ENCODE peak calls at places on chromosome 22, in nine cellular contexts. L is H9, W is breast epithelium, N is tibial artery, T is MM.1S, G is lower lobe of right lung, X is cardiac muscle cell, D is RWPE2, E is IMR-90. V is an unnamed sample.
A peak's percentile ranks its signal among the peaks of the same experiment; 100 is the strongest.

GRCh38 chr22:36803358-36803757 is 13.5 kb downstream of the PVALB start:
- DNase-seq in L (no peak), W (no peak), N (no peak), T (no peak), G (no peak), X (no peak), D (no peak), E (no peak), V (no peak)

GRCh38 chr22:46421272-46421671 is 85.8 kb downstream of the TRMU start:
- DNase-seq in L (no peak), W (no peak), N (no peak), T (peak; percentile 87), G (peak; percentile 42), X (no peak), D (no peak), E (no peak), V (no peak)

GRCh38 chr22:26432619-26433311 is 3.7 kb downstream of the ASPHD2 start:
- DNase-seq in L (no peak), W (no peak), N (no peak), T (peak; percentile 55), G (no peak), X (no peak), D (no peak), E (no peak), V (no peak)

GRCh38 chr22:27489265-27489675 is 312.3 kb downstream of the MN1 start:
- DNase-seq in L (no peak), W (no peak), N (no peak), T (no peak), G (no peak), X (no peak), D (no peak), E (peak; percentile 52), V (no peak)

GRCh38 chr22:45376703-45377102 is 36.7 kb downstream of the SMC1B start:
- DNase-seq in L (no peak), W (no peak), N (no peak), T (no peak), G (no peak), X (no peak), D (no peak), E (no peak), V (no peak)

GRCh38 chr22:44130076-44130711 is 50.5 kb upstream of the PARVG start:
- DNase-seq in L (no peak), W (no peak), N (peak; percentile 11), T (no peak), G (no peak), X (no peak), D (no peak), E (peak; percentile 17), V (no peak)

GRCh38 chr22:36252754-36253522 is at the start of gene APOL1:
- DNase-seq in L (peak; percentile 12), W (no peak), N (no peak), T (peak; percentile 89), G (no peak), X (no peak), D (no peak), E (peak; percentile 43), V (no peak)

GRCh38 chr22:38924197-38924952 is 33.0 kb upstream of the APOBEC3A start:
- DNase-seq in L (no peak), W (peak; percentile 77), N (peak; percentile 91), T (no peak), G (peak; percentile 83), X (peak; percentile 17), D (no peak), E (peak; percentile 90), V (peak; percentile 82)

GRCh38 chr22:17893900-17894299 is 119.6 kb upstream of the BID start:
- DNase-seq in L (no peak), W (no peak), N (no peak), T (no peak), G (no peak), X (no peak), D (no peak), E (no peak), V (no peak)

DNA sequence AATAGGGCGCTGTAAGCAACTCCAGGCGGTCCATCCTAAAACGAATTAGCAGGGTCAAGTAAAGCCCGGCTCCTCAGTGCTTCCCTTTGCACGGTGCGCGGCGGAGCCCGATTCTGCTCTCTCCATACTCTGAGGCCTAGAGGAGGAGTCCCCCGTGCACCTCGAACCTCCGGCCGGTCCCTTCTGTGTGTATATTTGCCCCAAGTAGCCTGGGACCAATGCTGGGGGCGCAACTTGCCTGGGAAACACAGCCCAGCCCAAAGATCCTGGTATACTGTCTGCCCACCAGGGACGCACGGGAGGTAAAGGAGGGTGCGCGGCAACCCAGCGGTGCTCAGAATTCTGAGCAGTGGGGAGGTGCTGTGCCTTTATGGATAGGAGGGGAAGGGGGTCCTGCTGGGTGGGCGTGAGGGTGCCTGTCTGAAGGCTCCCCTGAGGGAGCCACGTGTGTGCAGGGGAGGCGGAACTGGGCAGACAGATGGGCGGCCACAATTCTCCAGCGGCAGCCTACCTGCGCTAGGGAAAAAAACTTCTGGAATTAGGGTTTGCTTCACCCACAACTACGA is 4.8 kb upstream of the TBX1 start:
- DNase-seq in L (no peak), W (no peak), N (no peak), T (no peak), G (no peak), X (no peak), D (no peak), E (no peak), V (no peak)
- H3K27me3 ChIP-seq in L (peaks cover 68% of the 10 kb centered on the region), W (peaks cover 9% of the 10 kb centered on the region), N (peaks cover 4% of the 10 kb centered on the region), T (peaks cover 91% of the 10 kb centered on the region), G (peaks cover 88% of the 10 kb centered on the region), X (peaks cover 98% of the 10 kb centered on the region), D (peaks cover 35% of the 10 kb centered on the region), E (peaks cover 83% of the 10 kb centered on the region), V (peaks cover 54% of the 10 kb centered on the region)

GRCh38 chr22:39942433-39943213 is 17.6 kb upstream of the TMA7B start:
- DNase-seq in L (no peak), W (no peak), N (no peak), T (no peak), G (no peak), X (no peak), D (no peak), E (no peak), V (no peak)

GRCh38 chr22:39943366-39943765 is 16.8 kb upstream of the TMA7B start:
- DNase-seq in L (peak; percentile 83), W (no peak), N (no peak), T (no peak), G (no peak), X (peak; percentile 32), D (no peak), E (no peak), V (no peak)

GRCh38 chr22:39940757-39941305 is 19.4 kb upstream of the TMA7B start:
- DNase-seq in L (no peak), W (no peak), N (no peak), T (no peak), G (no peak), X (no peak), D (no peak), E (no peak), V (peak; percentile 6)

GRCh38 chr22:39939830-39940229 is 20.4 kb upstream of the TMA7B start:
- DNase-seq in L (no peak), W (no peak), N (no peak), T (no peak), G (no peak), X (no peak), D (no peak), E (no peak), V (no peak)

GRCh38 chr22:39941661-39942060 is 18.5 kb upstream of the TMA7B start:
- DNase-seq in L (no peak), W (no peak), N (no peak), T (no peak), G (no peak), X (no peak), D (no peak), E (no peak), V (no peak)
- H3K4me1 ChIP-seq in L (peaks cover 16% of the 10 kb centered on the region), W (no peaks in the 10 kb centered on the region), N (no peaks in the 10 kb centered on the region), T (peaks cover under 1% of the 10 kb centered on the region), G (peaks cover 2% of the 10 kb centered on the region), X (peaks cover 16% of the 10 kb centered on the region), D (no peaks in the 10 kb centered on the region), E (no peaks in the 10 kb centered on the region), V (no peaks in the 10 kb centered on the region)

DNA sequence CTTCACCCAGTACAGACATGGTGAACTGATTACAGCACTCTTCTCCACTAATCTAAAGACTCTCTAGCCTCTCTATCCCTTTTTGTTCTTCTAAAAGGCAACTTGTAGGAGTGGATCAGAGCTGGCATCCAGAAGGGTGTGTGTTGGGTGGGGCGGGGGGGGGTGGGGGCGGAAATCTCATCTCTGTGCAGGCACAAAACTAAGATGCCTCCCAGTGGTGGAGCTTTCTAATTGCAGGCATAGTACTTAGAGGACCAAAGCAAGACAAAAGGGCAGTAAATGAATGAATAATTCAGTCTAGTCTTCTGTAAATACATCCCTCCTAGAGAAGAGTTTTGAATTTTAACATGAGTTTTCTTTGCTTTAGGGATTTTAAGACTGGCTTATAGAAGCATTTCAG is 11.4 kb upstream of the EMID1 start:
- DNase-seq in L (no peak), W (no peak), N (no peak), T (peak; percentile 14), G (no peak), X (no peak), D (no peak), E (no peak), V (no peak)
- TF ChIP-seq CTCF in L (peak; percentile 61), W (no peak), N (no peak), T (peak; percentile 5), G (no peak), X (no peak), D (no peak), E (no peak), V (peak; percentile 20)

DNA sequence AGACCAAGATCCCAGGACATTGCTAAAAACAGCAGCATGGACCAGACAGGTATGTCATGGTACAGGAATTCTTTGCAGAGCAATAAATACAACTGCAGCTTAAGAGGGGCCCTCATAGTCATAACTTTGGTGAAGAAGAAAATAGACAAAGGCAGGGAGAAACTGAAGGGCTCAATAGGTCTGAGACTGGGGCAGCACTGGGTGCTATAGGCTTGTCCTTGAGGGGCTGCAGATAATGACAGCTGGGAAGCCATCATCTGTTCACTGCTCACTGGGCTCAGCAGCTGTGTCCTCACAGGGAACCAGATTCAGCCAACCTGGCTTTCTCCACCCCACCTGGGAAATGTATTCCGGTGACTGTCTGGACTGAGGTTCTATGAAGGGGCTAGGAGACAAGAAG is 68.4 kb downstream of the ZNF280B start:
- DNase-seq in L (no peak), W (no peak), N (no peak), T (no peak), G (no peak), X (no peak), D (no peak), E (no peak), V (no peak)
- H3K27me3 ChIP-seq in L (peaks cover 38% of the 10 kb centered on the region), W (no peaks in the 10 kb centered on the region), N (no peaks in the 10 kb centered on the region), T (no peaks in the 10 kb centered on the region), G (peaks cover 17% of the 10 kb centered on the region), X (no peaks in the 10 kb centered on the region), D (peaks cover 2% of the 10 kb centered on the region), E (no peaks in the 10 kb centered on the region), V (peaks cover 30% of the 10 kb centered on the region)

DNA sequence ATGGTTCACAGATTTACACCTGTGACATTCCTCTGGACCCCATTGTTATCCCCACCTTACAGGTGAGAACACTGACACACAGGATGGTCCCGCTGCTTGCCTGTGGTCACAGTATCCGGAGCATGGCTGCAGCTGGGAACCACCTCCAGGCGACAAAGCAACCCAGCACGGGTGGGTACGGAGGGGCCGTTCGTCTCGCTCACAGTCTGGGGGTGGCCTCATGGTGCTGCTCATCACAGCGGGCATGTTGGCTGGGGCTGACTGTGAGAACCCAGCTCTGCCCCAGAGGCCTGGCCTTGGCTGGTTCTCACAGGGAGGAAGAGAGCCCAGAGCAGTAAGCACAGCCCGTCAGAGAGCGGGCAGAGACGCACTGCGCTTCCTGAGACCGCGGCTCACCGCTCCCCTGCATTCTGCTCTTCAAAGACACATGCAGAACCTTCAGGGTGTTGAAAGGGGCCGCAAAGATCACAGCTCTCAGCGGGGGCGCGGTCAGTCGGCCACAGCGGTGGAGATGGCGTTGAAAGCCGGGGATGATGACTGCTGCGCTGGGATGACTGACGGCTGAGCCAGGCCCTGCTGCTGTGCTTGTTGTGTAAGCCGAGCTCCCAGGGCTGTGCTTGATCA is 423.0 kb downstream of the BRD1 start:
- DNase-seq in L (peak; percentile 24), W (no peak), N (no peak), T (no peak), G (peak; percentile 38), X (peak; percentile 16), D (no peak), E (no peak), V (no peak)
- H3K4me1 ChIP-seq in L (no peaks in the 10 kb centered on the region), W (no peaks in the 10 kb centered on the region), N (no peaks in the 10 kb centered on the region), T (no peaks in the 10 kb centered on the region), G (no peaks in the 10 kb centered on the region), X (no peaks in the 10 kb centered on the region), D (no peaks in the 10 kb centered on the region), E (no peaks in the 10 kb centered on the region), V (no peaks in the 10 kb centered on the region)

V was measured in A673.